ENCODE peak calls at places on chromosomes 7 and 10, in seven cellular contexts. N, P, H, R, I, B and A are unnamed samples.

GRCh38 chr7:134070673-134071072 is 56.5 kb upstream of the LRGUK start:
- DNase-seq in N (no peak), P (no peak), H (no peak), R (no peak), I (no peak), B (no peak), A (no peak)

GRCh38 chr7:74454948-74455804 is 1.5 kb downstream of the GTF2IRD1 start:
- DNase-seq in N (no peak), P (no peak), H (no peak), R (no peak), I (no peak), B (no peak), A (no peak)

GRCh38 chr10:15879058-15879457 is 18.8 kb upstream of the MINDY3 start:
- DNase-seq in N (no peak), P (peak), H (peak), R (no peak), I (no peak), B (peak), A (peak)

GRCh38 chr7:130566168-130566897 is 74.4 kb downstream of the MEST start:
- DNase-seq in N (no peak), P (peak), H (no peak), R (no peak), I (no peak), B (peak), A (no peak)

GRCh38 chr7:47470567-47471357 is 111.1 kb downstream of the TNS3 start:
- DNase-seq in N (no peak), P (no peak), H (no peak), R (no peak), I (no peak), B (no peak), A (no peak)

GRCh38 chr10:118621304-118621942 is 26.0 kb upstream of the PRLHR start:
- DNase-seq in N (no peak), P (no peak), H (no peak), R (no peak), I (no peak), B (no peak), A (no peak)

GRCh38 chr7:130982160-130982638 is 248.2 kb upstream of the KLF14 start:
- DNase-seq in N (no peak), P (peak), H (peak), R (no peak), I (no peak), B (peak), A (peak)

GRCh38 chr10:102208311-102209035 is 17.6 kb upstream of the ELOVL3 start:
- DNase-seq in N (no peak), P (no peak), H (no peak), R (no peak), I (no peak), B (no peak), A (peak)

GRCh38 chr7:81299711-81300110 is 380.9 kb upstream of the SEMA3C start:
- DNase-seq in N (no peak), P (no peak), H (no peak), R (no peak), I (no peak), B (no peak), A (no peak)

GRCh38 chr10:31479752-31480151 is 160.7 kb downstream of the ZEB1 start:
- DNase-seq in N (no peak), P (no peak), H (no peak), R (no peak), I (no peak), B (no peak), A (no peak)

GRCh38 chr10:20958225-20958624 is 61.1 kb upstream of the NEBL start:
- DNase-seq in N (no peak), P (no peak), H (no peak), R (no peak), I (no peak), B (no peak), A (no peak)

GRCh38 chr7:157474685-157475084 is 137.9 kb downstream of the DNAJB6 start:
- DNase-seq in N (no peak), P (peak), H (no peak), R (no peak), I (peak), B (peak), A (no peak)

GRCh38 chr7:6577369-6578113 is at the start of gene ZDHHC4:
- DNase-seq in N (peak), P (peak), H (peak), R (peak), I (peak), B (peak), A (peak)

GRCh38 chr10:28072573-28072972 is 73.7 kb upstream of the ODAD2 start:
- DNase-seq in N (no peak), P (no peak), H (peak), R (no peak), I (no peak), B (peak), A (peak)

GRCh38 chr7:72413290-72413689 is 1.2 kb upstream of the CALN1 start:
- DNase-seq in N (no peak), P (no peak), H (no peak), R (no peak), I (no peak), B (no peak), A (no peak)

GRCh38 chr10:31774291-31774900 is 154.2 kb downstream of the ARHGAP12 start:
- DNase-seq in N (no peak), P (no peak), H (peak), R (no peak), I (no peak), B (no peak), A (no peak)

GRCh38 chr7:91657386-91658120 is 222.9 kb downstream of the MTERF1 start:
- DNase-seq in N (no peak), P (no peak), H (peak), R (no peak), I (no peak), B (peak), A (peak)

GRCh38 chr10:36110097-36110496 is 468.0 kb upstream of the FZD8 start:
- DNase-seq in N (no peak), P (no peak), H (peak), R (no peak), I (no peak), B (no peak), A (no peak)

GRCh38 chr10:3486346-3487065 is 298.5 kb downstream of the KLF6 start:
- DNase-seq in N (no peak), P (no peak), H (no peak), R (peak), I (peak), B (peak), A (no peak)

GRCh38 chr7:98872328-98872924 is 2.6 kb upstream of the TMEM130 start:
- DNase-seq in N (no peak), P (peak), H (no peak), R (no peak), I (no peak), B (peak), A (peak)

GRCh38 chr7:23404546-23405239 is 65.6 kb downstream of the IGF2BP3 start:
- DNase-seq in N (no peak), P (no peak), H (no peak), R (no peak), I (no peak), B (no peak), A (no peak)

GRCh38 chr7:30038182-30038980 is 10.2 kb downstream of the PLEKHA8 start:
- DNase-seq in N (no peak), P (no peak), H (peak), R (no peak), I (no peak), B (no peak), A (no peak)

GRCh38 chr10:31769564-31769963 is 159.1 kb downstream of the ARHGAP12 start:
- DNase-seq in N (no peak), P (no peak), H (peak), R (no peak), I (no peak), B (peak), A (peak)

GRCh38 chr10:72096115-72097000 is 8.0 kb upstream of the SPOCK2 start:
- DNase-seq in N (no peak), P (no peak), H (no peak), R (no peak), I (no peak), B (peak), A (no peak)

GRCh38 chr10:129968937-129969527 is 5.0 kb upstream of the EBF3 start:
- DNase-seq in N (no peak), P (peak), H (peak), R (peak), I (no peak), B (peak), A (no peak)

GRCh38 chr10:88494537-88494936 is 88.6 kb downstream of the RNLS start:
- DNase-seq in N (no peak), P (no peak), H (no peak), R (no peak), I (no peak), B (no peak), A (no peak)

GRCh38 chr7:69812756-69813155 is 214.5 kb downstream of the AUTS2 start:
- DNase-seq in N (no peak), P (no peak), H (no peak), R (no peak), I (no peak), B (no peak), A (no peak)

GRCh38 chr10:69733791-69734261 is 67.9 kb upstream of the COL13A1 start:
- DNase-seq in N (no peak), P (no peak), H (peak), R (no peak), I (no peak), B (peak), A (peak)

GRCh38 chr7:66047426-66047825 is 28.2 kb upstream of the ASL start:
- DNase-seq in N (no peak), P (no peak), H (peak), R (no peak), I (peak), B (peak), A (peak)

GRCh38 chr7:102295346-102296178 is 8.9 kb downstream of the SH2B2 start:
- DNase-seq in N (no peak), P (no peak), H (no peak), R (no peak), I (no peak), B (no peak), A (no peak)
- TF ChIP-seq CTCF in N (no peak), P (no peak), H (no peak), R (no peak), I (no peak), B (no peak), A (no peak)

GRCh38 chr10:24724381-24725228 is 918 bp upstream of the ARHGAP21 start:
- DNase-seq in N (peak), P (peak), H (peak), R (peak), I (peak), B (peak), A (peak)

GRCh38 chr10:24730811-24731210 is 7.1 kb upstream of the ARHGAP21 start:
- DNase-seq in N (no peak), P (no peak), H (peak), R (no peak), I (no peak), B (no peak), A (no peak)

GRCh38 chr10:24723788-24724380 is at the start of gene ARHGAP21:
- DNase-seq in N (no peak), P (peak), H (peak), R (peak), I (no peak), B (peak), A (peak)

GRCh38 chr10:24726626-24727025 is 2.9 kb upstream of the ARHGAP21 start:
- DNase-seq in N (no peak), P (no peak), H (no peak), R (no peak), I (no peak), B (no peak), A (no peak)

GRCh38 chr10:24727811-24728210 is 4.1 kb upstream of the ARHGAP21 start:
- DNase-seq in N (no peak), P (peak), H (no peak), R (peak), I (no peak), B (no peak), A (no peak)
- TF ChIP-seq CTCF in N (no peak), P (no peak), H (peak), R (no peak), I (peak), B (no peak), A (peak)

GRCh38 chr10:77636967-77637473 is 588 bp downstream of the KCNMA1 start:
- DNase-seq in N (no peak), P (no peak), H (no peak), R (peak), I (no peak), B (no peak), A (no peak)
- TF ChIP-seq CTCF in N (no peak), P (no peak), H (no peak), R (peak), I (no peak), B (no peak), A (peak)

GRCh38 chr10:104028146-104028545 is 57.5 kb downstream of the COL17A1 start:
- DNase-seq in N (no peak), P (no peak), H (peak), R (peak), I (peak), B (peak), A (peak)
- TF ChIP-seq CTCF in N (no peak), P (no peak), H (peak), R (no peak), I (peak), B (peak), A (peak)